ENCODE peak calls at places on chromosomes 4 and X, in seven cellular contexts. X is K562, F is SK-N-SH, Y is H1, D is GM12878, V is HepG2, P is GM12892. L is an unnamed sample.

GRCh38 chr4:183408791-183409190 is 35.6 kb upstream of the CDKN2AIP start:
- DNase-seq in X (no peak), F (no peak), D (no peak), V (no peak), P (no peak), Y (no peak), L (no peak)

GRCh38 chr4:94278777-94279176 is 63.9 kb downstream of the HPGDS start:
- DNase-seq in X (no peak), F (no peak), D (no peak), Y (no peak), P (no peak), V (no peak), L (no peak)

GRCh38 chr4:122873752-122874151 is 47.1 kb downstream of the FGF2 start:
- DNase-seq in F (no peak), P (no peak), V (no peak), X (no peak), Y (no peak), D (no peak), L (no peak)

GRCh38 chr4:1721666-1722550 is 587 bp downstream of the TACC3 start:
- DNase-seq in D (no peak), Y (no peak), P (no peak), F (peak; percentile 34), X (no peak), V (no peak), L (no peak)

GRCh38 chr4:142365386-142365785 is 480.7 kb downstream of the INPP4B start:
- DNase-seq in V (no peak), F (no peak), Y (no peak), X (no peak), D (no peak), P (no peak), L (no peak)

GRCh38 chr4:81214518-81215218 is 354 bp downstream of the PRKG2 start:
- DNase-seq in D (no peak), F (peak; percentile 11), P (peak; percentile 10), Y (no peak), V (no peak), X (no peak), L (no peak)

GRCh38 chr4:38902695-38903094 is 35.1 kb downstream of the FAM114A1 start:
- DNase-seq in D (no peak), F (peak; percentile 52), Y (no peak), X (peak; percentile 43), P (no peak), V (peak; percentile 27), L (no peak)

GRCh38 chrX:39022106-39022505 is 220.8 kb downstream of the MID1IP1 start:
- DNase-seq in F (no peak), P (no peak), D (no peak), V (no peak), Y (no peak), X (no peak), L (no peak)

GRCh38 chr4:78951862-78952472 is 12.7 kb upstream of the PAQR3 start:
- DNase-seq in D (no peak), X (peak; percentile 70), Y (no peak), V (peak; percentile 33), P (no peak), F (peak; percentile 30), L (peak; percentile 5)

GRCh38 chr4:78520808-78521226 is 30.8 kb upstream of the ANXA3 start:
- DNase-seq in Y (no peak), D (no peak), P (no peak), V (no peak), X (no peak), F (no peak), L (no peak)

GRCh38 chr4:110128092-110128989 is 70.1 kb downstream of the ELOVL6 start:
- DNase-seq in V (no peak), P (no peak), D (no peak), X (no peak), Y (no peak), F (no peak), L (no peak)

GRCh38 chr4:146522862-146523205 is 1.1 kb upstream of the SLC10A7 start:
- DNase-seq in X (peak; percentile 35), F (no peak), P (no peak), V (peak; percentile 8), D (no peak), Y (no peak), L (peak; percentile 16)

GRCh38 chr4:137960371-137961050 is 281.6 kb downstream of the SLC7A11 start:
- DNase-seq in F (no peak), D (no peak), X (no peak), Y (no peak), V (no peak), P (no peak), L (no peak)

GRCh38 chrX:55709735-55710134 is 7.8 kb upstream of the RRAGB start:
- DNase-seq in D (no peak), P (no peak), F (no peak), V (no peak), X (no peak), Y (no peak), L (no peak)

GRCh38 chr4:180923476-180923875 is 1319.7 kb upstream of the TENM3 start:
- DNase-seq in V (no peak), F (no peak), X (no peak), P (no peak), Y (no peak), D (no peak), L (no peak)

DNA sequence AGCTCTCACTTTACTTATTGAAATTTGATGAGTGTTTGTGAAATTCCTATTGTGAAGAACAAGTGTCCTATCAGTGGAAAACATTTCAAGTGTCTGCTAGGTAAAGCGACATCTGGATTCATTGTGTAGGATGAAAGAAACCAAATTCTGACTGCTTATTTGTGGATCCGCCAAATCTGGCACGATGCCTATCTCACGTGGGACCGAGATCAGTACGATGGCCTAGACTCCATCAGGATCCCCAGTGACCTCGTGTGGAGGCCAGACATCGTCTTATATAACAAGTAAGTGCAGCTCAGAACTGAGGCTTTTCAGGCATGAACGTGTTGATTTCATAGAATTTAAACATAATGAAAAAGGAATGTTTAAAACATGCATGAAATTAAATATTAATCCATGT is 1.9 kb downstream of the CHRNA9 start:
- DNase-seq in X (no peak), D (no peak), Y (no peak), V (no peak), P (no peak), F (no peak), L (no peak)
- TF ChIP-seq TAF1 in X (no peak), D (no peak), Y (no peak), V (no peak), P (no peak), F (no peak), L (no peak)

GRCh38 chrX:123340691-123341090 is 156.6 kb downstream of the GRIA3 start:
- DNase-seq in F (no peak), V (no peak), D (no peak), P (no peak), X (no peak), Y (no peak), L (no peak)

GRCh38 chrX:123336666-123337065 is 152.6 kb downstream of the GRIA3 start:
- DNase-seq in D (no peak), X (no peak), V (no peak), F (no peak), P (no peak), Y (no peak), L (no peak)

GRCh38 chrX:123338240-123338639 is 154.2 kb downstream of the GRIA3 start:
- DNase-seq in D (no peak), P (no peak), F (no peak), V (no peak), Y (no peak), X (no peak), L (no peak)

DNA sequence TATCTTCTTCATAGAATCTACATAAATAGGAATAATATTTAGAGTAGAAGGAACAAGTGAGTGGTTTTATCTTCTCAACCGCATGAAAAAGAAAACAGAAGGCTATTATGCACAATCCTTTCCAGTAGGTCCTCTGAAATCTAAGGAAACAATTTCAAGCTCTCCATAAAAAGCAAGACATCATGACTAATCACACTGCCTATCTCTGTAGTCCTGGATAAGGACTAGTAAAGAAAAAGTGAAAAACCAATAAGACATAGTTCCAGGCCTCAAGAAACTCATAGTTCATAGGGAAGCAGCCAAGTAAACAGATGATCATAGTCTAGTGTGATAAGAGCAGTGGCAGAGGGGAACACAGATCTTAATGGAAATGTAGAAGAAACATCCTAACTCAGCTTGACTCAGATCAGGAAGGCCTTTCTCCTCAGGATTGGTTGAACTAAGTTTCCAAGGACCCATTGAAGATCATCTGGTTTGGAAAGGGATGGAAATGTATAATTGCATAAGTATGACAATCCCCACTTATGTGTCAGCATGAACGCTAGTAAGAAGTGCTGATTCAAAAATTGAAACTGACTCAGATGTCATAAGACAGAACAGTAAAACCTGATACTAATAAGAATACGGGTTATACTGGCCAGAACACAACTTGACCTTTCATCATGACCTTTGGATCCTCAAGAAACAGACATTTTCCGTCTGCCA is 155.3 kb downstream of the GRIA3 start:
- DNase-seq in F (no peak), X (no peak), P (no peak), Y (no peak), D (no peak), V (no peak), L (no peak)
- TF ChIP-seq TAF1 in F (no peak), X (no peak), P (no peak), Y (no peak), D (no peak), V (no peak), L (no peak)

GRCh38 chr4:8176547-8177399 is 18.2 kb upstream of the ABLIM2 start:
- DNase-seq in F (peak; percentile 89), Y (peak; percentile 41), P (peak; percentile 71), X (peak; percentile 49), V (peak; percentile 65), D (no peak), L (peak; percentile 72)
- TF ChIP-seq TAF1 in F (no peak), Y (no peak), P (no peak), X (no peak), V (no peak), D (no peak), L (no peak)

DNA sequence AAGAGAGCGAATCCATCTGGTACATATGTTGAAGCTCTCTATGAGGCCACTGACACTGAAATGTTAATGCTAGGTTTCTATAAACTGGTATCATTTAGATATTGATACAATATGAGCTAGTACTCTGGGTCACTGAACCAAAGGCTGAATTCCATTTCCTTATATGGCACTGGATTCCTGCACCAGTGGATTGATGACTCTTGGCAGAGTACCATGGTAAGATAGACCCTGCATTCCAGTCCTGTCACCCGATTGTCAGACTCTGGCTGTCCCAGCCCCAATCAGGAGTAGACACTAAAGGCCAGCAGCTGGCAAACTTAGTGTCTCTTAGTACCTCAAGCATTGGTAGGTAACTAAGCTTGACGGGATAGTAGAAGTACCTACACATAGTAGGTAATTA is 44.0 kb upstream of the EOLA2 start:
- DNase-seq in P (no peak), F (no peak), D (no peak), Y (no peak), X (no peak), V (peak; percentile 1), L (no peak)
- TF ChIP-seq TAF1 in P (no peak), F (no peak), D (no peak), Y (no peak), X (no peak), V (no peak), L (no peak)

GRCh38 chr4:139420652-139421051 is 33.3 kb upstream of the RAB33B start:
- DNase-seq in F (no peak), P (no peak), D (no peak), Y (no peak), V (no peak), X (no peak), L (no peak)

GRCh38 chr4:139410312-139410711 is 43.6 kb upstream of the RAB33B start:
- DNase-seq in Y (no peak), X (no peak), P (no peak), V (no peak), F (no peak), D (no peak), L (no peak)

GRCh38 chr4:139419388-139419914 is 34.5 kb upstream of the RAB33B start:
- DNase-seq in V (no peak), D (no peak), P (no peak), Y (no peak), X (no peak), F (no peak), L (no peak)

GRCh38 chr4:139416073-139416673 is 37.7 kb upstream of the RAB33B start:
- DNase-seq in Y (no peak), D (no peak), P (no peak), X (peak; percentile 72), V (peak; percentile 28), F (peak; percentile 38), L (no peak)
- TF ChIP-seq TAF1 in Y (no peak), D (no peak), P (no peak), X (no peak), V (no peak), F (no peak), L (no peak)

L was measured in GM12891.